ENCODE peak calls at places on chromosomes 7 and 10, in six cellular contexts. Q is kidney, B is GM23248, M is lower lobe of right lung, H is H1, L is HepG2. N is an unnamed sample. For H3K36me3 and H3K9me3, the result is how much of the 10 kb centered on the place peaks cover.

GRCh38 chr7:25851332-25852248 is 300.4 kb upstream of the NFE2L3 start:
- DNase-seq in Q (peak), M (peak), L (peak), B (peak), H (peak), N (peak)

GRCh38 chr7:13327669-13328068 is 640.2 kb downstream of the ARL4A start:
- DNase-seq in H (no peak), B (peak), Q (no peak), L (no peak), M (no peak), N (peak)

GRCh38 chr7:43824963-43825362 is 44.4 kb downstream of the MRPS24 start:
- DNase-seq in B (peak), L (no peak), Q (no peak), H (no peak), M (no peak), N (no peak)

GRCh38 chr10:32132357-32132756 is 76.1 kb upstream of the KIF5B start:
- DNase-seq in B (no peak), L (no peak), M (no peak), H (peak), Q (no peak), N (no peak)

GRCh38 chr7:108211382-108212201 is 81.4 kb upstream of the LAMB4 start:
- DNase-seq in L (peak), Q (no peak), M (no peak), H (no peak), B (peak), N (peak)

GRCh38 chr7:128888756-128889095 is 21.8 kb downstream of the KCP start:
- DNase-seq in M (no peak), H (peak), Q (peak), L (no peak), B (no peak), N (no peak)

GRCh38 chr10:118723467-118723866 is 31.3 kb downstream of the CACUL1 start:
- DNase-seq in B (peak), Q (no peak), L (no peak), H (no peak), M (no peak), N (no peak)

GRCh38 chr7:44415047-44415446 is 75.4 kb downstream of the NUDCD3 start:
- DNase-seq in B (peak), H (no peak), Q (no peak), M (no peak), L (no peak), N (no peak)

GRCh38 chr7:45980973-45981372 is 59.9 kb upstream of the IGFBP3 start:
- DNase-seq in M (no peak), Q (no peak), H (no peak), B (no peak), L (no peak), N (no peak)

GRCh38 chr10:47317251-47317650 is 5.0 kb upstream of the GDF2 start:
- DNase-seq in B (no peak), L (no peak), M (no peak), Q (peak), H (no peak), N (no peak)

GRCh38 chr10:103157246-103157645 is 35.8 kb downstream of the NT5C2 start:
- DNase-seq in H (no peak), B (no peak), Q (no peak), L (no peak), M (no peak), N (no peak)

GRCh38 chr10:119803264-119803663 is 69.4 kb downstream of the MCMBP start:
- DNase-seq in Q (no peak), H (no peak), M (no peak), B (peak), L (no peak), N (no peak)

GRCh38 chr10:66639351-66639750 is 286.5 kb upstream of the LRRTM3 start:
- DNase-seq in L (no peak), M (no peak), Q (no peak), B (no peak), H (no peak), N (no peak)

GRCh38 chr7:127819975-127820778 is 168.2 kb downstream of the SND1 start:
- DNase-seq in H (no peak), B (peak), L (peak), M (no peak), Q (no peak), N (no peak)

GRCh38 chr10:133456041-133456951 is 2.6 kb downstream of the SCART1 start:
- DNase-seq in B (no peak), M (no peak), Q (peak), H (no peak), L (no peak), N (no peak)

GRCh38 chr7:21044384-21044783 is 257.7 kb upstream of the SP8 start:
- DNase-seq in M (no peak), H (no peak), L (no peak), Q (no peak), B (no peak), N (no peak)

GRCh38 chr7:116271980-116272886 is 61.9 kb downstream of the TES start:
- DNase-seq in B (peak), Q (no peak), M (no peak), L (no peak), H (no peak), N (peak)

GRCh38 chr7:146961617-146962016 is 845.0 kb downstream of the CNTNAP2 start:
- DNase-seq in M (no peak), B (peak), Q (no peak), H (no peak), L (no peak), N (peak)

DNA sequence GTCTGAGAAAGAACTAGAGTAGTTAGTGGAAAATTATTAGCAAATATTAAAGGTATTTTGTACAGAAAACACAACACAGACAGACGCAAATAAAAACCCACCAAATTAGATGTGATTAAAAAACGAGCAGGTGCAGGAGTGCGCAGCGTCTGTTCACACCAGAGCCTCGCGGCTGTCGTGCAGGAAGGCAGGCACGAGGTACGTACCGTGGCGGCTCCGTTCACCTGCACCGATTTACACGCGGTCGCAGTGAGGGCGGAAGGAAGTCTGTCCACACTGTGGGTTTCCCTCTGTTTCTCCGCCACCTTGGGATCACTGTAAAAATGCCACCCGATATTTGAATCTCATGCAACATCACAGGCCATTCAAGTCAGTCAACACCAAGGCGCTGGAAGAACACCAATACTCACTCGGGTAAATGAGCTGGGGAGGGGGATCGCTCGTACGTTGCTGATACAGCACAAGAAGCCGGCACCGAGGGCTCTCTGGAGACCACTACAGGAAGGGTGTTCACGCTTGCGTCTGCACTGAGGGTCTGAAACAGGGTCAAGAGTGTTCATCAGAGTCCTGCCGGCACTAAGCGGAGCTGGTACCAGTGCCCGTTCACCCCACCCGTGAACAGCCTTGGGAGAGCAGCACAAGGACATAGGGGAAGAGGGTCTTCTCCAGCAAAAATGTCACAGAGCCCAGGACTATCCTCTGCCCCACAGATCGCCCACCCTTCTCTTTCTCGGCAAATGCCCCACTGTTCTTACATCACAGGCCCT is 116.8 kb downstream of the LARP4B start:
- DNase-seq in L (no peak), Q (no peak), M (no peak), B (no peak), H (no peak), N (no peak)
- H3K36me3 ChIP-seq in L (half or more), Q (half or more), M (half or more), B (half or more), H (half or more), N (half or more)

GRCh38 chr7:17305387-17306171 is 7.1 kb downstream of the AHR start:
- DNase-seq in M (no peak), H (no peak), Q (no peak), L (no peak), B (peak), N (no peak)
- H3K4me3 ChIP-seq in M (peak), H (no peak), Q (no peak), L (no peak), B (peak), N (peak)

GRCh38 chr7:158362912-158363905 is 224.4 kb downstream of the PTPRN2 start:
- DNase-seq in M (no peak), H (peak), L (no peak), B (no peak), Q (no peak), N (no peak)

GRCh38 chr7:158357898-158358821 is 229.5 kb downstream of the PTPRN2 start:
- DNase-seq in B (no peak), M (no peak), Q (no peak), L (no peak), H (peak), N (no peak)

GRCh38 chr7:158358926-158359645 is 228.5 kb downstream of the PTPRN2 start:
- DNase-seq in H (peak), B (no peak), L (no peak), Q (no peak), M (no peak), N (no peak)

GRCh38 chr7:158362001-158362400 is 225.6 kb downstream of the PTPRN2 start:
- DNase-seq in M (no peak), B (no peak), Q (no peak), H (peak), L (no peak), N (no peak)

GRCh38 chr7:158361326-158361946 is 226.2 kb downstream of the PTPRN2 start:
- DNase-seq in H (peak), L (no peak), Q (no peak), M (no peak), B (no peak), N (no peak)
- H3K9me3 ChIP-seq in H (under half), L (under half), Q (under half), M (under half), B (under half), N (under half)

GRCh38 chr7:98301693-98302470 is 20.4 kb downstream of the BRI3 start:
- DNase-seq in H (no peak), B (no peak), Q (peak), L (no peak), M (no peak), N (no peak)
- H3K36me3 ChIP-seq in H (under half), B (under half), Q (under half), L (under half), M (half or more), N (under half)

GRCh38 chr10:44974628-44975431 is 3.8 kb downstream of the DEPP1 start:
- DNase-seq in L (peak), H (peak), M (peak), B (peak), Q (peak), N (peak)

GRCh38 chr10:44976352-44977198 is 2.0 kb downstream of the DEPP1 start:
- DNase-seq in B (no peak), H (no peak), M (no peak), Q (no peak), L (no peak), N (no peak)

GRCh38 chr10:44977287-44978212 is 1.1 kb downstream of the DEPP1 start:
- DNase-seq in L (no peak), Q (peak), H (no peak), M (no peak), B (no peak), N (no peak)

GRCh38 chr10:44974082-44974627 is 4.5 kb downstream of the DEPP1 start:
- DNase-seq in Q (no peak), H (no peak), B (no peak), L (no peak), M (no peak), N (no peak)

DNA sequence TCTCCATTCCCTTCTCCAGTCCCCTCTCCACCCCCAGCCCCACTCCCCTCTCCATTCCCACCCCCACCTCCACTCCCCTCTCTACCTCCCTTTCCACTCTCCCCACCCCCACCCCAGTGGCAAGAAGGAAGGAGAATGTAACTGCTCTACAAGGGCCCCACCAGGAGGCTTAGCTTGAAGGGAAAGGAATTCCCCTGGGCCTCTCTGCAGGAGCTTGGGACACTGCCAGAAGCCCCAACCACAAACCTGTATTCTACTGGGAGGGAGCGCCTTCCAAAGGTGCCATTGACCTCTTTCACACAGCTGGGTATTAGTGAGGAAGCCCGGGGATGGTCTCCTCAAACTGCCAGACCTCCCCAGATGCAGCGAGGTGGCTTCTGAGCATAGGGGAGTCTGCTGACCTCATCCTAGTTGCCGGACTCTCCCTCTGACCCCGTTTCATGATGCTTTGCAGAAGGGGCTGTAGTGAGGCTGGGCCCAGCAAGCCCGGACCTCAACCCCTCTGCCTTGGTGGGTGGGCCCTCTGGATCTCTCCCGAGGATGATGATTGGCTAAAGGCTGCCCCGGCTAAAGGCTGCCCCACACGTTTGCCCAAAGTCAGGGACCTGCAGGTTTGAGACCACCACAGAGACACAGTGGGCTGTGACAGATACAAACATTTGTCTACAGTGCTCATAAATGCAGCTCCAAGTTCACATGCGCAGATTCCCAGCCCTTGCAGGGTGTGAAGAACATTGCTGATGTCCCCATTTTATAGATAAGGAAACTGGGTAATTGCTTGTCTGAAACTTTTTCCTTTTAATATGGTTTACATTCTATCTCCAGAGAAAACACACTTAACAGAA is 2.9 kb downstream of the DEPP1 start:
- DNase-seq in L (peak), H (peak), Q (peak), M (no peak), B (peak), N (peak)
- H3K4me3 ChIP-seq in L (no peak), H (peak), Q (peak), M (peak), B (no peak), N (no peak)

DNA sequence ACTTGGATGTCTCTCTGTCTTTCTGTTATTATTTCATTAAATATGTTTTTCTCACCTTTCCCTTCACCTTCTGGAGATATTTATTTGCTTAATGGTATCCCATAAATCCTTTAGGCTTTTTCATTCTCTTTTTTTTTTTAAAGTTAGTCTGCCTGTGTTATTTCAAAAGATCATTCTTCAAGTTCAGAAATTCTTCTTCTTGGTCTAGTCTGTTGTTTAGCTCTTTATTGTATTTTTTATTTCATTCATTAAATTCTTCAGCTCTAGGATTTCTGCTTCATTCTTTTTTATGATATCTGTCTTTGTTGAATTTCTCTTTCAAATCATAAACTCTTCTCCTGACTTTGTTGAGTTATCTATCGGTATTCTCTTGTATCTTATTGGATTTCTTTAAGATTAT is 312.1 kb upstream of the KAT6B start:
- DNase-seq in Q (no peak), B (no peak), M (no peak), L (no peak), H (no peak), N (no peak)
- H3K9me3 ChIP-seq in Q (under half), B (under half), M (under half), L (under half), H (under half), N (under half)

N was measured in MG63.